ENCODE peak calls at places on chromosome 19, in seven cellular contexts. One of them, this sample, is unnamed.
A peak's percentile ranks its signal among the peaks of the same experiment; 100 is the strongest.

GRCh38 chr19:2609389-2610116 is 92.9 kb downstream of the GNG7 start:
- DNase-seq in GM12891: no peak
- DNase-seq in suprapubic skin: no peak
- DNase-seq in H1: no peak
- DNase-seq in HCT116: no peak
- DNase-seq in K562: no peak
- DNase-seq in H54: no peak
- DNase-seq in this sample: no peak

GRCh38 chr19:50418186-50419021 is at the start of gene SPIB:
- DNase-seq in K562: no peak
- DNase-seq in suprapubic skin: no peak
- DNase-seq in H1: no peak
- DNase-seq in HCT116: no peak
- DNase-seq in H54: no peak
- DNase-seq in GM12891: no peak
- DNase-seq in this sample: no peak

GRCh38 chr19:45901912-45902650 is at the start of gene MYPOP:
- DNase-seq in K562: no peak
- DNase-seq in H1: no peak
- DNase-seq in GM12891: no peak
- DNase-seq in H54: no peak
- DNase-seq in suprapubic skin: no peak
- DNase-seq in HCT116: no peak
- DNase-seq in this sample: no peak

GRCh38 chr19:3693030-3693925 is 7.0 kb downstream of the PIP5K1C start:
- DNase-seq in H1: no peak
- DNase-seq in HCT116: no peak
- DNase-seq in H54: no peak
- DNase-seq in K562: no peak
- DNase-seq in suprapubic skin: no peak
- DNase-seq in GM12891: no peak
- DNase-seq in this sample: no peak

GRCh38 chr19:17136026-17136425 is 60.4 kb downstream of the MYO9B start:
- DNase-seq in GM12891: no peak
- DNase-seq in H54: no peak
- DNase-seq in K562: no peak
- DNase-seq in suprapubic skin: no peak
- DNase-seq in HCT116: no peak
- DNase-seq in H1: no peak
- DNase-seq in this sample: no peak

GRCh38 chr19:12952488-12953455 is 4.3 kb downstream of the GADD45GIP1 start:
- DNase-seq in H1: no peak
- DNase-seq in K562: no peak
- DNase-seq in HCT116: no peak
- DNase-seq in suprapubic skin: no peak
- DNase-seq in GM12891: no peak
- DNase-seq in H54: no peak
- DNase-seq in this sample: no peak

GRCh38 chr19:16339361-16339725 is 14.7 kb downstream of the KLF2 start:
- DNase-seq in K562: no peak
- DNase-seq in GM12891: no peak
- DNase-seq in H1: no peak
- DNase-seq in H54: no peak
- DNase-seq in suprapubic skin: no peak
- DNase-seq in HCT116: no peak
- DNase-seq in this sample: no peak

GRCh38 chr19:54207908-54208783 is 7.5 kb downstream of the RPS9 start:
- DNase-seq in H1: no peak
- DNase-seq in K562: peak; percentile 94
- DNase-seq in GM12891: no peak
- DNase-seq in suprapubic skin: peak; percentile 81
- DNase-seq in H54: no peak
- DNase-seq in HCT116: no peak
- DNase-seq in this sample: peak; percentile 92

GRCh38 chr19:19626516-19627441 is 1.2 kb downstream of the LPAR2 start:
- DNase-seq in K562: no peak
- DNase-seq in H1: no peak
- DNase-seq in suprapubic skin: no peak
- DNase-seq in HCT116: no peak
- DNase-seq in H54: no peak
- DNase-seq in GM12891: no peak
- DNase-seq in this sample: no peak

GRCh38 chr19:7904074-7905020 is 670 bp downstream of the MAP2K7 start:
- DNase-seq in K562: peak; percentile 59
- DNase-seq in H1: no peak
- DNase-seq in HCT116: no peak
- DNase-seq in H54: no peak
- DNase-seq in GM12891: peak; percentile 79
- DNase-seq in suprapubic skin: peak; percentile 86
- DNase-seq in this sample: no peak

GRCh38 chr19:47704656-47705055 is 8.6 kb upstream of the EHD2 start:
- DNase-seq in H54: no peak
- DNase-seq in GM12891: no peak
- DNase-seq in HCT116: no peak
- DNase-seq in suprapubic skin: no peak
- DNase-seq in K562: no peak
- DNase-seq in H1: no peak
- DNase-seq in this sample: no peak

GRCh38 chr19:16645140-16645539 is 14.8 kb downstream of the SMIM7 start:
- DNase-seq in suprapubic skin: no peak
- DNase-seq in H54: no peak
- DNase-seq in K562: no peak
- DNase-seq in HCT116: no peak
- DNase-seq in H1: no peak
- DNase-seq in GM12891: no peak
- DNase-seq in this sample: no peak

GRCh38 chr19:15863272-15863671 is 34.6 kb downstream of the CYP4F2 start:
- DNase-seq in H54: peak; percentile 83
- DNase-seq in HCT116: peak; percentile 73
- DNase-seq in K562: peak; percentile 65
- DNase-seq in suprapubic skin: no peak
- DNase-seq in H1: no peak
- DNase-seq in GM12891: no peak
- DNase-seq in this sample: no peak

DNA sequence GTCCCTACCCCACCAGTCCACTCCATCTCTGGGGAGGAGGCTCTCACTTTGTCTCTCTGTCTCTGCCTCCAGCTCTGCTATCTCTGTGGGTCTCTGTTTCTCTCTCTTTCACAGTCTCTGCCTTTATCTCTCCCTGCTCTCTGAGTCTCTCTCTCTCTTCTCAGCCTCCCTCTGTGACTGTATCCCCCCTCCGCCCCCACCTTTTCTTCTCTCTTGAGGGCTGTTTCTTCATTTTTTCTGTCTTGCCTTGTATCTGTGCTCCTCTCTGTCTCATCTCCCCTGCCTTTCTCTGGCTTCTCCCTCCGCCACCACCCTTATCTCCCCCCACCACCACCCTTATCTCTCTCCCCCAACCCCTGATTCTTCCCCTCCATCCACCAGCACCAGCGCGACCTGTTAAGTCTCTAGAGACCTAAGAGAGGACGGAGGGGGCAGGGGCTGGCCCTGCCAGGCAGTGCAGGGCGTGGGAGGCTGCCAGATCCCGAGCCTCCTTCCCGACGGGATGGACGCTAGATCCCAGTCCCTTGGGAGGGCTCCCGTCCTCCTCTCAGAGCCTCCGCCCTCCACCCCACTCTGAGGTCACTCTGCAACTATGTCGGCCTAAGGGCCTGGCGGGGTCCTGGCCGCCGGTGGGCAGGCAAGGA is 1.0 kb downstream of the AXL start:
- DNase-seq in GM12891: no peak
- DNase-seq in HCT116: no peak
- DNase-seq in H54: no peak
- DNase-seq in K562: peak; percentile 83
- DNase-seq in suprapubic skin: no peak
- DNase-seq in H1: no peak
- DNase-seq in this sample: no peak
- TF ChIP-seq POLR2A in GM12891: no peak
- TF ChIP-seq POLR2A in HCT116: no peak
- TF ChIP-seq POLR2A in H54: peak; percentile 70
- TF ChIP-seq POLR2A in K562: no peak
- TF ChIP-seq POLR2A in suprapubic skin: no peak
- TF ChIP-seq POLR2A in H1: no peak
- TF ChIP-seq POLR2A in this sample: no peak

GRCh38 chr19:29671393-29672076 is 6.3 kb downstream of the PLEKHF1 start:
- DNase-seq in HCT116: no peak
- DNase-seq in GM12891: peak; percentile 64
- DNase-seq in suprapubic skin: no peak
- DNase-seq in H54: no peak
- DNase-seq in H1: no peak
- DNase-seq in K562: peak; percentile 81
- DNase-seq in this sample: peak; percentile 34

GRCh38 chr19:29673451-29674371 is 8.4 kb downstream of the PLEKHF1 start:
- DNase-seq in H54: no peak
- DNase-seq in suprapubic skin: no peak
- DNase-seq in GM12891: no peak
- DNase-seq in H1: no peak
- DNase-seq in HCT116: no peak
- DNase-seq in K562: no peak
- DNase-seq in this sample: no peak

GRCh38 chr19:29672319-29672932 is 7.2 kb downstream of the PLEKHF1 start:
- DNase-seq in GM12891: no peak
- DNase-seq in H1: no peak
- DNase-seq in K562: no peak
- DNase-seq in H54: no peak
- DNase-seq in suprapubic skin: no peak
- DNase-seq in HCT116: no peak
- DNase-seq in this sample: no peak

GRCh38 chr19:29674374-29675119 is 9.3 kb downstream of the PLEKHF1 start:
- DNase-seq in GM12891: no peak
- DNase-seq in H54: no peak
- DNase-seq in suprapubic skin: no peak
- DNase-seq in H1: no peak
- DNase-seq in K562: no peak
- DNase-seq in HCT116: no peak
- DNase-seq in this sample: no peak

DNA sequence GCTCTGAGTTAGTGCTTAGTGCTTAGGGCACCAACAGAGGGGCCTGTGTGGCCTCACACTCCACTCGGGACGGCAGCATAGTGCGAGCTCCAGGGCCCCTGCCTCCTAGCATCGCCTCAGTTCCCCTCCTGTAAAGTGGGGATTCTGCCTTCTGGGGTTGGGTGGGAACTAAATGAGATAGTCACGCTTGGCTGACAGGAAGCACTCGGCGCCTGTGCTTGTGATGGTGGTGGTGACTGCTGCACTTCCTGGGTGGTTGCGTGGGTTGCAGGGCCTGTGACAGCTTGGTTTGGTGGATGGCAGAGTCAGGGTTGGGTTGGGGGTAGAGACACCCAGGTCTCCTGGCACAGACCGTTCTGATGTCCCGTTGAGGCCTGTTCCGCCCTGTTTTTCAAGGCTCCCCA is 7.7 kb downstream of the PLEKHF1 start:
- DNase-seq in suprapubic skin: no peak
- DNase-seq in K562: no peak
- DNase-seq in H1: no peak
- DNase-seq in GM12891: no peak
- DNase-seq in HCT116: no peak
- DNase-seq in H54: no peak
- DNase-seq in this sample: no peak
- TF ChIP-seq POLR2A in suprapubic skin: no peak
- TF ChIP-seq POLR2A in K562: no peak
- TF ChIP-seq POLR2A in H1: no peak
- TF ChIP-seq POLR2A in GM12891: no peak
- TF ChIP-seq POLR2A in HCT116: no peak
- TF ChIP-seq POLR2A in H54: no peak
- TF ChIP-seq POLR2A in this sample: no peak

GRCh38 chr19:40607311-40607871 is 6.2 kb downstream of the LTBP4 start:
- DNase-seq in GM12891: no peak
- DNase-seq in H1: no peak
- DNase-seq in H54: no peak
- DNase-seq in K562: peak; percentile 57
- DNase-seq in suprapubic skin: no peak
- DNase-seq in HCT116: no peak
- DNase-seq in this sample: peak; percentile 56

GRCh38 chr19:40603071-40603718 is 2.0 kb downstream of the LTBP4 start:
- DNase-seq in H54: no peak
- DNase-seq in K562: peak; percentile 85
- DNase-seq in HCT116: no peak
- DNase-seq in GM12891: no peak
- DNase-seq in H1: no peak
- DNase-seq in suprapubic skin: no peak
- DNase-seq in this sample: peak; percentile 71

GRCh38 chr19:40603719-40604646 is 2.8 kb downstream of the LTBP4 start:
- DNase-seq in H1: peak; percentile 99
- DNase-seq in GM12891: peak; percentile 92
- DNase-seq in HCT116: peak; percentile 99
- DNase-seq in H54: peak; percentile 97
- DNase-seq in suprapubic skin: peak; percentile 99
- DNase-seq in K562: peak; percentile 99
- DNase-seq in this sample: peak; percentile 98

GRCh38 chr19:40604647-40605200 is 3.6 kb downstream of the LTBP4 start:
- DNase-seq in K562: peak; percentile 57
- DNase-seq in suprapubic skin: no peak
- DNase-seq in H1: no peak
- DNase-seq in H54: no peak
- DNase-seq in HCT116: no peak
- DNase-seq in GM12891: no peak
- DNase-seq in this sample: peak; percentile 44

GRCh38 chr19:40605201-40605971 is 4.2 kb downstream of the LTBP4 start:
- DNase-seq in K562: peak; percentile 85
- DNase-seq in H1: no peak
- DNase-seq in H54: peak; percentile 98
- DNase-seq in HCT116: peak; percentile 78
- DNase-seq in suprapubic skin: peak; percentile 90
- DNase-seq in GM12891: peak; percentile 71
- DNase-seq in this sample: peak; percentile 72
- TF ChIP-seq POLR2A in K562: peak; percentile 37
- TF ChIP-seq POLR2A in H1: no peak
- TF ChIP-seq POLR2A in H54: peak; percentile 49
- TF ChIP-seq POLR2A in HCT116: peak; percentile 41
- TF ChIP-seq POLR2A in suprapubic skin: no peak
- TF ChIP-seq POLR2A in GM12891: no peak
- TF ChIP-seq POLR2A in this sample: peak; percentile 61

DNA sequence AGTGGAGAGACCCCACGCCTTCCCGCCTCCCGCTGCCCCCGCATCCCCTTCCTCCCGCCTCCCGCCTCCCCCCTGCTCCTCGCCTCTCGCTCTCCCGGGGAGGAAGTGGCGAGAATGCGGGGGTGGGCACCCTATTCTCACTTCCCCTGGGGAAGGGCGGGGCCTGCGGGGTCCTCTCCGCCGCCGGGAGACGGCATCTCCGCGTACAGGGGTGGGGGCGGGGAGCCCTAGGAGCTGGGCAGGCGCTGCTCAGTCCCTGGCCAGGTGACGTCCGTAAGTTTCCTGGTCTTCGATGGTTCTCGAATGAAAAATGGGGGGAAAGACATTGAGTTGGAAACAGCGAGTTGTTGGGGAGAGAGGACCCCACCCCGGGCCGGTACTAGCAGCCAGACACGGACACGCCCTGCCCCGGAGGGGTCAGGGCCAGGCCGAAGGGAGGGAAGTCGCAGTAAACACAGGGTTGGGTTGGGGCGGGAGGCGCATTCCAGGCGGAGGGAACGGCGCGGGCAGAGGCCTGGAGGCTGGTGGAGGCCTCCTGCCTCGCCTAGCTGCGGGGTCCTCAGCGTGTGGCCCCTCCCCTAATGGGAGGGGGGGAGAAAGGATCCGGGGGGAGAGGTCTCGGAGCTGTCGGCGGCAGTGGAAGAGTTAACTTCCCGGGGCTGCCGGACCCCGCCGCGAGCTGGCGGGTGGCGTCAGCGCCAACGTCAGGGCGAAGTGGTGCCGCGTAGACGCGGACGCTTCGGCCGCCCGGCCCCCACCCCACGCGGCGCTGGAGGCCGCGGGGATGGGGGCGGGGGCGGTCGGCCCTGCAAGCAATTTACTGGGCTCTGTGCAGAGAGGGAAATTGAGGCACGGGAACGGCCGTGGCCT is 10.4 kb upstream of the JUND start:
- DNase-seq in K562: peak; percentile 97
- DNase-seq in H54: peak; percentile 76
- DNase-seq in HCT116: no peak
- DNase-seq in suprapubic skin: peak; percentile 90
- DNase-seq in GM12891: peak; percentile 90
- DNase-seq in H1: no peak
- DNase-seq in this sample: peak; percentile 74
- TF ChIP-seq POLR2A in K562: peak; percentile 79
- TF ChIP-seq POLR2A in H54: peak; percentile 43
- TF ChIP-seq POLR2A in HCT116: peak; percentile 2
- TF ChIP-seq POLR2A in suprapubic skin: peak; percentile 43
- TF ChIP-seq POLR2A in GM12891: peak; percentile 28
- TF ChIP-seq POLR2A in H1: no peak
- TF ChIP-seq POLR2A in this sample: peak; percentile 55

This sample was measured in erythroblast.